ENCODE peak calls at places on chromosomes 11 and 22, in eight cellular contexts. Y is IMR-90, W is tibial nerve, L is Peyer's patch, E is choroid plexus epithelial cell, R is esophagus squamous epithelium, G is AG09319, Q is cardiac muscle cell. C is an unnamed sample.

GRCh38 chr11:95923441-95923729 is 522 bp downstream of the MTMR2 start:
- DNase-seq in Q (no peak), W (no peak), R (no peak), E (no peak), L (no peak), Y (no peak), G (no peak), C (no peak)

GRCh38 chr11:73379189-73379880 is 3.1 kb downstream of the RELT start:
- DNase-seq in W (no peak), L (no peak), Q (no peak), R (no peak), Y (no peak), G (no peak), E (no peak), C (no peak)

GRCh38 chr11:122706689-122707088 is 51.2 kb downstream of the UBASH3B start:
- DNase-seq in R (no peak), Q (no peak), G (no peak), L (no peak), Y (peak), W (no peak), E (peak), C (no peak)

GRCh38 chr22:46829140-46829891 is 66.9 kb downstream of the TBC1D22A start:
- DNase-seq in L (no peak), E (peak), G (peak), R (no peak), W (no peak), Q (no peak), Y (peak), C (no peak)

GRCh38 chr11:28808771-28809170 is 700.6 kb downstream of the METTL15 start:
- DNase-seq in Y (no peak), Q (no peak), E (no peak), L (no peak), G (no peak), R (no peak), W (no peak), C (no peak)

GRCh38 chr11:34136420-34136819 is 31.0 kb downstream of the NAT10 start:
- DNase-seq in R (no peak), Q (no peak), G (no peak), L (no peak), W (no peak), Y (no peak), E (no peak), C (no peak)

GRCh38 chr22:48745842-48746788 is 1081.6 kb downstream of the BRD1 start:
- DNase-seq in L (peak), G (no peak), Y (no peak), E (no peak), R (no peak), W (no peak), Q (no peak), C (peak)

GRCh38 chr22:35978889-35979288 is 49.7 kb downstream of the RBFOX2 start:
- DNase-seq in Y (no peak), L (no peak), Q (no peak), R (no peak), G (no peak), E (no peak), W (no peak), C (no peak)

GRCh38 chr11:42482822-42483221 is 829.0 kb upstream of the API5 start:
- DNase-seq in Q (no peak), E (no peak), W (no peak), G (no peak), Y (no peak), R (no peak), L (no peak), C (no peak)

GRCh38 chr11:102831709-102832492 is 11.5 kb downstream of the MMP3 start:
- DNase-seq in R (no peak), E (no peak), L (no peak), G (no peak), W (no peak), Q (no peak), Y (no peak), C (no peak)

GRCh38 chr11:117442869-117443239 is 115.2 kb downstream of the CEP164 start:
- DNase-seq in R (no peak), Y (no peak), L (no peak), Q (no peak), E (no peak), W (no peak), G (no peak), C (no peak)

GRCh38 chr11:110565690-110566336 is 136.1 kb downstream of the FDX1 start:
- DNase-seq in G (no peak), Q (no peak), Y (no peak), L (no peak), W (no peak), E (no peak), R (no peak), C (no peak)

GRCh38 chr11:132137289-132137980 is 767.0 kb downstream of the NTM start:
- DNase-seq in L (no peak), W (no peak), G (no peak), Y (no peak), Q (no peak), R (no peak), E (no peak), C (no peak)

GRCh38 chr11:108929241-108929640 is 264.4 kb downstream of the DDX10 start:
- DNase-seq in R (no peak), E (peak), W (no peak), G (peak), L (no peak), Q (no peak), Y (peak), C (no peak)

GRCh38 chr11:8373519-8374432 is 110.1 kb upstream of the LMO1 start:
- DNase-seq in E (no peak), L (peak), W (no peak), Y (no peak), R (no peak), Q (no peak), G (no peak), C (no peak)

GRCh38 chr11:119594639-119595249 is 134.3 kb downstream of the NECTIN1 start:
- DNase-seq in W (no peak), L (no peak), Y (peak), G (no peak), Q (no peak), E (peak), R (no peak), C (no peak)

GRCh38 chr22:44465563-44465962 is 32.5 kb downstream of the RTL6 start:
- DNase-seq in Q (no peak), Y (no peak), R (no peak), G (no peak), E (no peak), W (no peak), L (no peak), C (no peak)

GRCh38 chr11:133238455-133238854 is 293.8 kb downstream of the OPCML start:
- DNase-seq in W (no peak), E (no peak), Q (no peak), Y (no peak), L (no peak), G (no peak), R (no peak), C (no peak)

GRCh38 chr11:11155962-11156815 is 196.9 kb downstream of the CSNK2A3 start:
- DNase-seq in L (no peak), R (no peak), W (no peak), Q (peak), Y (no peak), E (no peak), G (no peak), C (peak)

GRCh38 chr22:28254396-28254795 is 335.3 kb upstream of the PITPNB start:
- DNase-seq in R (no peak), E (no peak), Y (peak), W (no peak), G (no peak), Q (no peak), L (no peak), C (no peak)

GRCh38 chr22:43185860-43186261 is 1.1 kb downstream of the TTLL12 start:
- DNase-seq in Q (peak), R (no peak), G (no peak), W (peak), L (no peak), Y (peak), E (peak), C (no peak)

GRCh38 chr22:25824828-25825474 is 83.0 kb downstream of the MYO18B start:
- DNase-seq in R (no peak), Y (no peak), Q (no peak), E (no peak), W (no peak), L (no peak), G (no peak), C (no peak)

GRCh38 chr11:73597956-73598718 is at the start of gene FAM168A:
- DNase-seq in G (peak), Q (peak), E (peak), Y (peak), W (peak), L (peak), R (peak), C (peak)

GRCh38 chr22:24806663-24807001 is 621 bp downstream of the SGSM1 start:
- DNase-seq in L (no peak), Q (no peak), G (no peak), R (no peak), E (no peak), W (no peak), Y (no peak), C (no peak)

GRCh38 chr11:62708423-62709261 is 1.2 kb downstream of the GNG3 start:
- DNase-seq in G (no peak), R (no peak), E (no peak), Q (no peak), L (peak), Y (no peak), W (no peak), C (no peak)

GRCh38 chr11:28338371-28338770 is 230.2 kb downstream of the METTL15 start:
- DNase-seq in L (no peak), W (no peak), Y (peak), R (no peak), G (no peak), Q (no peak), E (peak), C (no peak)

GRCh38 chr11:111966678-111967077 is 29.5 kb downstream of the DIXDC1 start:
- DNase-seq in Q (no peak), L (no peak), Y (no peak), R (no peak), E (no peak), W (no peak), G (no peak), C (no peak)

GRCh38 chr11:119491753-119492455 is 68.9 kb upstream of the THY1 start:
- DNase-seq in G (no peak), Y (peak), L (no peak), Q (no peak), R (no peak), W (no peak), E (peak), C (no peak)

GRCh38 chr11:26623076-26623666 is 51.1 kb upstream of the MUC15 start:
- DNase-seq in Q (no peak), R (no peak), L (no peak), E (peak), Y (peak), W (no peak), G (no peak), C (no peak)

GRCh38 chr11:132640952-132641351 is 891.3 kb downstream of the OPCML start:
- DNase-seq in R (no peak), W (no peak), Y (no peak), E (no peak), G (no peak), Q (no peak), L (no peak), C (no peak)

GRCh38 chr11:68340003-68340767 is 27.8 kb downstream of the LRP5 start:
- DNase-seq in Y (no peak), R (no peak), G (no peak), E (no peak), L (no peak), Q (no peak), W (no peak), C (no peak)

GRCh38 chr11:121652982-121653381 is 200.2 kb upstream of the SORL1-AS1 start:
- DNase-seq in Q (peak), W (peak), E (peak), L (no peak), Y (no peak), R (no peak), G (no peak), C (peak)
- TF ChIP-seq CTCF in Q (peak), W (peak), E (peak), L (no peak), Y (peak), R (no peak), G (peak), C (peak)

DNA sequence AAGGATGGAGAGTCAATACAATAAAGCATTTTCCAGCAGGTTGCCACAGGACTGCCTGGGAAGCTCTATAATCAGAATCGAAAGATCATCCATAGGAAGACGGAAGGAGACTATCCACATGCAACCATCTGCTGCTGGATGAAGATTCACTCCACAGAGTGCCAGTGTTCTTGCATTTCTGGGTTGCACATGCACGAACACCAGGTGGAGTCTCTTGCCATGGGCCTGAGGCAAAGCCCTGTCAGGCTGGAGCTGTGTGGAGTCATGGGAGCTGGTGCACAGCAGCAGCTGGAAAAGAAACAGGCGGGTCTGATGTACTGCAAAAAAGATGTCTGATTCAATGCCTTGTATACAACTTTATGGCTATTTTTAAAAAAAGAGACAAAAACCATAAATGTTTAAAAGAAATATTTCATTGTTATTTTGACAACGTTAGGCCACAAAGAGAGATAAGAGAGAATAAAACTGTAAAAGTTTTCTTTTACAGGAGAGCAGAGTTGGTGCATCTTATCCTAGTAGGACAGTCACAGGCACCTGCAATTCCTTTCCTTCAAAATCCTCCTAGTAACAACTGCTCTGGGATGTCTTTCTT is 12.9 kb upstream of the FAT3 start:
- DNase-seq in Y (peak), L (no peak), G (no peak), W (no peak), R (no peak), Q (peak), E (peak), C (peak)
- TF ChIP-seq CTCF in Y (peak), L (no peak), G (peak), W (no peak), R (no peak), Q (peak), E (peak), C (peak)

GRCh38 chr22:32048069-32048468 is 5.0 kb downstream of the SLC5A1 start:
- DNase-seq in Q (no peak), E (no peak), W (no peak), G (no peak), R (no peak), Y (no peak), L (no peak), C (no peak)
- TF ChIP-seq CTCF in Q (no peak), E (no peak), W (no peak), G (no peak), R (no peak), Y (no peak), L (no peak), C (no peak)

DNA sequence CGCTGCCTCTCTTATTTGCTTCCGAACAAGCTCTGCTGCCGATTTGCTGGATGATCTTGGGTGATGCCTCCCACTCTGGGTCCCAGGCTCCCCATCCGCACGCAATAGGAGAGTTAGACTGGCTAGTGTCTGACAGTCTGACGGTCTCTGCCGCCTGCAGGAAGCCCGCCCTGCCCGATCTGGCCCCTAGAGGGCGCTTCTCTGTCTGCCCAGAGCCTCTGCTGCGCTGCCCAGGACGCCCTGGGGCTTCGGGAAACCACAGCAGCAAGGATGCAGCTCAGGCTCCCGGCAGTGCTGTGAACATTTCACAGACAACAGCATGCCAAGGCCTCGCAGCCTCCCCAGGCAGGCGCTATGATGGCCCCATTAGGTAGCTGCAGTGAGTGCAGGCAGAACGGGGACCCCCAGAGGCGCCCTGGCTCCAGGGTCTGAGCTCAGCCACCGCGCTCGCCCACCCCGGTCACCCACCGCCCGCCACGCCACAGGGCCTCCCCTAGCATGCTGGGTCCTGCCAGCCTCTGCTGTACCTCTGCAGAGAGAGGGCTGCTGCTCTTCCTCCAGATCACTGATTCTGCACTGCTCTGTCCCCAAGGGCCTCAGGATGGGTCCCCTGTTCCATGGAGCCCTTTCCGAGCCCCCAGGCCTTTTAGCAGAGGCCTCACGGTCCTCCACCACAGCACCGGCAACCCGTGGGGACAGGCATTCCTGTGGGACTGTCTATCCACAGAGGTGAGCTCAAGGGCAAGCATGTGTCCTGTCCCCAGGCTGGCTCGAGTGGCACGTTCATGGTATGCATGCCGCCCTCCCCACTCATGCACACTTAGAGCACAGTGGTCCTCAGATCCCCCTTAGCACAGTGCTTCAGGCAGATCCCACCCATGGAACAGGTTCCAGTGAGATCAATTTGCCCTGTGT is 4.3 kb upstream of the BAIAP2L2 start:
- DNase-seq in W (peak), Y (peak), Q (peak), G (peak), R (no peak), L (peak), E (peak), C (peak)
- TF ChIP-seq CTCF in W (peak), Y (peak), Q (peak), G (peak), R (peak), L (peak), E (peak), C (peak)

GRCh38 chr11:14902650-14903350 is 10.8 kb upstream of the CYP2R1 start:
- DNase-seq in G (no peak), E (peak), R (no peak), L (no peak), Y (peak), Q (no peak), W (no peak), C (no peak)

GRCh38 chr11:14904745-14905103 is 12.7 kb upstream of the CYP2R1 start:
- DNase-seq in Y (peak), W (peak), Q (peak), R (peak), E (peak), G (no peak), L (peak), C (no peak)

GRCh38 chr11:14907411-14908213 is 15.6 kb upstream of the CYP2R1 start:
- DNase-seq in L (peak), Q (peak), E (peak), G (no peak), R (peak), Y (peak), W (peak), C (peak)

GRCh38 chr11:14906614-14907392 is 14.8 kb upstream of the CYP2R1 start:
- DNase-seq in Q (no peak), W (no peak), Y (no peak), L (no peak), E (no peak), G (no peak), R (no peak), C (no peak)

GRCh38 chr11:14905104-14906033 is 13.3 kb upstream of the CYP2R1 start:
- DNase-seq in Q (peak), W (peak), R (peak), L (peak), E (peak), Y (peak), G (no peak), C (no peak)
- TF ChIP-seq CTCF in Q (peak), W (no peak), R (peak), L (peak), E (peak), Y (peak), G (peak), C (peak)

DNA sequence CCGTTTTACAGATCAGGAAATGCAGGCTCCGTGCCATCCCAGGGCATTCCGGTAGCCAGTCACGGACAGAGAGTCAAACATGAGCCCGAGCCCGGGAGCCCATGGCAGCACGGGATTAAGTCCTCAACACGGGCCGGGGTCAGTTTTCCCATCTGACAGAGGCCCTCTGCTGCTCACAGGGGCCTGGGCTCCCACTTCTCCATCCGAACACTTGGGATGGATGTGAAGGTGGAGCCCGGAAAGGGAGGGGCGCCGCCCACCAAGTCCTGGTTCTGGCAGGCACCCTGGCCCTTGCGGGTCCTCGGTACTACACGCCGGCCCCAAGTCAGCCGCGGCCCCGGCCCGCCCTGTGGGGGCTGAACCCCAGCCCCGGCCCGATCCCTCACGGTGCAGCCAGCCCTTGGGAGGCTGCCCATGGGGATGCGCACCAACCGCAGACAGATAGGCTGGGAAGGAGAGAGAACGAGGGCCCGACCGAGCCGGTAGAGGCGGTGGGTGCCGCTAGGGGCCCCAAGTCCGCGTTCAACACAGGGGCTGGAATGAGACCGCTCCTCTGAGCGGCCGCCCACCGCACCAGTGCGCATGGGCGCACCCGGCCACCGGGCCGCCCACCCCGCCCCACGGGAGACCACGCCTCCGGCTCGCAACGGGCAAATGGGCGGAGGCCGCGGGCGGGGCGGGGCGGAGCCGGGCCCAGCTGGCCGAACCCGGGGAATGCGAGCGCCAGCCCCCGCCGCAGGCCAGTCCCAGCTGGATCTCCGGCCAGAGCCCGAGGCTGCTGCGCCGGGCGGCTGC is at the start of gene CAPN5:
- DNase-seq in W (peak), G (peak), R (peak), L (peak), E (peak), Y (peak), Q (peak), C (peak)
- TF ChIP-seq CTCF in W (no peak), G (peak), R (peak), L (peak), E (peak), Y (peak), Q (peak), C (peak)